ENCODE peak calls at places on chromosomes 12 and 14, in nine cellular contexts. One of them, this sample, is unnamed.

GRCh38 chr14:55000381-55000780 is 26.5 kb downstream of the WDHD1 start:
- DNase-seq in small intestine: no peak
- DNase-seq in NCI-H2081: no peak
- DNase-seq in CD4-positive, CD25-positive, alpha-beta regulatory T cell: no peak
- DNase-seq in NCI-H1105: no peak
- DNase-seq in left ventricle myocardium superior: no peak
- DNase-seq in GM12865: no peak
- DNase-seq in cardiac muscle cell: no peak
- DNase-seq in AG04450: no peak
- DNase-seq in this sample: no peak

GRCh38 chr14:102155150-102155549 is 15.5 kb downstream of the WDR20 start:
- DNase-seq in left ventricle myocardium superior: no peak
- DNase-seq in GM12865: no peak
- DNase-seq in NCI-H1105: no peak
- DNase-seq in NCI-H2081: no peak
- DNase-seq in AG04450: no peak
- DNase-seq in CD4-positive, CD25-positive, alpha-beta regulatory T cell: no peak
- DNase-seq in small intestine: peak; percentile 80
- DNase-seq in cardiac muscle cell: peak; percentile 35
- DNase-seq in this sample: no peak

GRCh38 chr12:7933255-7933726 is 2.7 kb downstream of the SLC2A3 start:
- DNase-seq in small intestine: peak; percentile 65
- DNase-seq in CD4-positive, CD25-positive, alpha-beta regulatory T cell: peak; percentile 80
- DNase-seq in cardiac muscle cell: peak; percentile 86
- DNase-seq in GM12865: peak; percentile 95
- DNase-seq in AG04450: peak; percentile 91
- DNase-seq in NCI-H1105: peak; percentile 58
- DNase-seq in NCI-H2081: peak; percentile 43
- DNase-seq in left ventricle myocardium superior: peak; percentile 71
- DNase-seq in this sample: peak; percentile 80

GRCh38 chr14:60565211-60565610 is 56.3 kb downstream of the SIX6 start:
- DNase-seq in left ventricle myocardium superior: no peak
- DNase-seq in CD4-positive, CD25-positive, alpha-beta regulatory T cell: no peak
- DNase-seq in NCI-H1105: peak; percentile 13
- DNase-seq in GM12865: peak; percentile 19
- DNase-seq in NCI-H2081: no peak
- DNase-seq in small intestine: no peak
- DNase-seq in AG04450: peak; percentile 23
- DNase-seq in cardiac muscle cell: no peak
- DNase-seq in this sample: no peak

GRCh38 chr12:50127546-50127945 is 15.5 kb downstream of the COX14 start:
- DNase-seq in cardiac muscle cell: no peak
- DNase-seq in NCI-H2081: no peak
- DNase-seq in CD4-positive, CD25-positive, alpha-beta regulatory T cell: no peak
- DNase-seq in NCI-H1105: peak; percentile 4
- DNase-seq in AG04450: no peak
- DNase-seq in GM12865: no peak
- DNase-seq in small intestine: no peak
- DNase-seq in left ventricle myocardium superior: no peak
- DNase-seq in this sample: no peak

GRCh38 chr14:72692678-72693077 is 201.2 kb downstream of the DPF3 start:
- DNase-seq in AG04450: no peak
- DNase-seq in CD4-positive, CD25-positive, alpha-beta regulatory T cell: no peak
- DNase-seq in cardiac muscle cell: peak; percentile 82
- DNase-seq in small intestine: peak; percentile 18
- DNase-seq in GM12865: no peak
- DNase-seq in left ventricle myocardium superior: peak; percentile 39
- DNase-seq in NCI-H1105: peak; percentile 20
- DNase-seq in NCI-H2081: no peak
- DNase-seq in this sample: peak; percentile 11

GRCh38 chr14:30625533-30625932 is 3.4 kb downstream of the SCFD1 start:
- DNase-seq in CD4-positive, CD25-positive, alpha-beta regulatory T cell: no peak
- DNase-seq in NCI-H1105: no peak
- DNase-seq in cardiac muscle cell: no peak
- DNase-seq in small intestine: no peak
- DNase-seq in left ventricle myocardium superior: no peak
- DNase-seq in GM12865: no peak
- DNase-seq in AG04450: no peak
- DNase-seq in NCI-H2081: no peak
- DNase-seq in this sample: no peak

GRCh38 chr14:29584992-29585391 is 342.7 kb downstream of the PRKD1 start:
- DNase-seq in small intestine: no peak
- DNase-seq in CD4-positive, CD25-positive, alpha-beta regulatory T cell: no peak
- DNase-seq in AG04450: peak; percentile 78
- DNase-seq in GM12865: no peak
- DNase-seq in cardiac muscle cell: peak; percentile 83
- DNase-seq in left ventricle myocardium superior: peak; percentile 52
- DNase-seq in NCI-H2081: peak; percentile 69
- DNase-seq in NCI-H1105: peak; percentile 88
- DNase-seq in this sample: peak; percentile 91

GRCh38 chr12:6551496-6552139 is 4.2 kb downstream of the IFFO1 start:
- DNase-seq in AG04450: no peak
- DNase-seq in small intestine: no peak
- DNase-seq in left ventricle myocardium superior: peak; percentile 60
- DNase-seq in NCI-H1105: no peak
- DNase-seq in cardiac muscle cell: no peak
- DNase-seq in GM12865: no peak
- DNase-seq in CD4-positive, CD25-positive, alpha-beta regulatory T cell: no peak
- DNase-seq in NCI-H2081: no peak
- DNase-seq in this sample: no peak

GRCh38 chr14:66099451-66099850 is 386.7 kb upstream of the CCDC196 start:
- DNase-seq in AG04450: no peak
- DNase-seq in left ventricle myocardium superior: no peak
- DNase-seq in NCI-H1105: peak; percentile 87
- DNase-seq in small intestine: no peak
- DNase-seq in GM12865: no peak
- DNase-seq in cardiac muscle cell: no peak
- DNase-seq in NCI-H2081: no peak
- DNase-seq in CD4-positive, CD25-positive, alpha-beta regulatory T cell: no peak
- DNase-seq in this sample: peak; percentile 11

GRCh38 chr14:71665157-71665556 is 267.1 kb upstream of the RGS6 start:
- DNase-seq in left ventricle myocardium superior: no peak
- DNase-seq in AG04450: no peak
- DNase-seq in GM12865: no peak
- DNase-seq in NCI-H2081: no peak
- DNase-seq in cardiac muscle cell: no peak
- DNase-seq in small intestine: no peak
- DNase-seq in CD4-positive, CD25-positive, alpha-beta regulatory T cell: no peak
- DNase-seq in NCI-H1105: no peak
- DNase-seq in this sample: no peak

GRCh38 chr12:120397827-120398563 is 29.0 kb upstream of the MSI1 start:
- DNase-seq in small intestine: no peak
- DNase-seq in NCI-H1105: no peak
- DNase-seq in NCI-H2081: no peak
- DNase-seq in left ventricle myocardium superior: no peak
- DNase-seq in GM12865: no peak
- DNase-seq in CD4-positive, CD25-positive, alpha-beta regulatory T cell: no peak
- DNase-seq in AG04450: no peak
- DNase-seq in cardiac muscle cell: no peak
- DNase-seq in this sample: no peak

GRCh38 chr14:69260979-69261605 is 1.1 kb downstream of the GALNT16 start:
- DNase-seq in small intestine: peak; percentile 54
- DNase-seq in left ventricle myocardium superior: peak; percentile 82
- DNase-seq in GM12865: peak; percentile 53
- DNase-seq in NCI-H2081: peak; percentile 33
- DNase-seq in CD4-positive, CD25-positive, alpha-beta regulatory T cell: peak; percentile 3
- DNase-seq in NCI-H1105: peak; percentile 28
- DNase-seq in cardiac muscle cell: peak; percentile 51
- DNase-seq in AG04450: no peak
- DNase-seq in this sample: peak; percentile 20

GRCh38 chr14:100287202-100287997 is 18.8 kb downstream of the SLC25A29 start:
- DNase-seq in NCI-H1105: no peak
- DNase-seq in NCI-H2081: no peak
- DNase-seq in GM12865: no peak
- DNase-seq in CD4-positive, CD25-positive, alpha-beta regulatory T cell: no peak
- DNase-seq in small intestine: no peak
- DNase-seq in AG04450: no peak
- DNase-seq in cardiac muscle cell: no peak
- DNase-seq in left ventricle myocardium superior: no peak
- DNase-seq in this sample: no peak

GRCh38 chr14:84252706-84253105 is 1277.2 kb upstream of the FLRT2 start:
- DNase-seq in NCI-H1105: no peak
- DNase-seq in small intestine: no peak
- DNase-seq in GM12865: no peak
- DNase-seq in NCI-H2081: no peak
- DNase-seq in AG04450: no peak
- DNase-seq in cardiac muscle cell: no peak
- DNase-seq in left ventricle myocardium superior: no peak
- DNase-seq in CD4-positive, CD25-positive, alpha-beta regulatory T cell: no peak
- DNase-seq in this sample: no peak

GRCh38 chr12:82800185-82800584 is 113.5 kb downstream of the TMTC2 start:
- DNase-seq in cardiac muscle cell: peak; percentile 15
- DNase-seq in small intestine: no peak
- DNase-seq in AG04450: no peak
- DNase-seq in CD4-positive, CD25-positive, alpha-beta regulatory T cell: no peak
- DNase-seq in left ventricle myocardium superior: no peak
- DNase-seq in GM12865: no peak
- DNase-seq in NCI-H2081: no peak
- DNase-seq in NCI-H1105: no peak
- DNase-seq in this sample: no peak

GRCh38 chr14:61575751-61576150 is 119.6 kb upstream of the HIF1A start:
- DNase-seq in NCI-H2081: no peak
- DNase-seq in cardiac muscle cell: no peak
- DNase-seq in NCI-H1105: no peak
- DNase-seq in left ventricle myocardium superior: no peak
- DNase-seq in AG04450: no peak
- DNase-seq in small intestine: peak; percentile 28
- DNase-seq in GM12865: no peak
- DNase-seq in CD4-positive, CD25-positive, alpha-beta regulatory T cell: no peak
- DNase-seq in this sample: no peak

This sample was measured in NCI-H345.